ENCODE peak calls at places on chromosomes 4 and X, in seven cellular contexts. A is K562, J is GM12878, I is HepG2, U is HCT116, D is SK-N-SH, P is H1. C is an unnamed sample.

GRCh38 chr4:133483600-133484246 is 334.6 kb downstream of the PCDH10 start:
- DNase-seq in A (no peak), J (no peak), I (peak), U (peak), D (no peak), P (no peak), C (peak)

GRCh38 chr4:139243448-139244365 is 36.3 kb downstream of the MGARP start:
- DNase-seq in A (no peak), J (no peak), I (peak), U (no peak), D (no peak), P (no peak), C (no peak)

GRCh38 chrX:148601034-148601433 is 100.6 kb downstream of the AFF2 start:
- DNase-seq in A (no peak), J (no peak), I (no peak), U (no peak), D (no peak), P (no peak), C (no peak)

GRCh38 chrX:13463608-13464007 is 105.8 kb upstream of the EGFL6 start:
- DNase-seq in A (no peak), J (no peak), I (no peak), U (no peak), D (no peak), P (no peak), C (no peak)

GRCh38 chr4:3605491-3605890 is 73.3 kb upstream of the LRPAP1 start:
- DNase-seq in A (no peak), J (no peak), I (no peak), U (no peak), D (no peak), P (no peak), C (no peak)

GRCh38 chr4:25011135-25011866 is 19.4 kb downstream of the LGI2 start:
- DNase-seq in A (no peak), J (no peak), I (no peak), U (no peak), D (no peak), P (no peak), C (no peak)

GRCh38 chr4:182881928-182882327 is 35.3 kb downstream of the DCTD start:
- DNase-seq in A (no peak), J (no peak), I (no peak), U (no peak), D (peak), P (no peak), C (no peak)

GRCh38 chr4:72295966-72296557 is 264.3 kb downstream of the NPFFR2 start:
- DNase-seq in A (peak), J (no peak), I (peak), U (peak), D (peak), P (no peak), C (peak)

GRCh38 chrX:41889317-41890025 is 33.9 kb downstream of the CASK start:
- DNase-seq in A (no peak), J (no peak), I (peak), U (peak), D (no peak), P (no peak), C (no peak)

GRCh38 chr4:3514806-3515421 is 17.3 kb downstream of the LRPAP1 start:
- DNase-seq in A (no peak), J (no peak), I (no peak), U (no peak), D (no peak), P (peak), C (no peak)

GRCh38 chr4:54392459-54392858 is 163.4 kb downstream of the PDGFRA start:
- DNase-seq in A (no peak), J (no peak), I (no peak), U (no peak), D (no peak), P (no peak), C (no peak)

GRCh38 chr4:118905546-118905945 is 16.9 kb downstream of the SYNPO2 start:
- DNase-seq in A (no peak), J (no peak), I (no peak), U (no peak), D (no peak), P (no peak), C (no peak)

GRCh38 chrX:47316276-47317025 is 53.9 kb upstream of the ZNF157 start:
- DNase-seq in A (no peak), J (no peak), I (no peak), U (no peak), D (peak), P (peak), C (no peak)

GRCh38 chrX:47313056-47313455 is 57.3 kb upstream of the ZNF157 start:
- DNase-seq in A (no peak), J (no peak), I (no peak), U (no peak), D (no peak), P (no peak), C (no peak)

GRCh38 chrX:47311857-47312774 is 58.3 kb upstream of the ZNF157 start:
- DNase-seq in A (peak), J (no peak), I (peak), U (peak), D (peak), P (peak), C (peak)
- TF ChIP-seq JUND in A (no peak), J (no peak), I (no peak), U (no peak), D (no peak), P (no peak), C (no peak)

DNA sequence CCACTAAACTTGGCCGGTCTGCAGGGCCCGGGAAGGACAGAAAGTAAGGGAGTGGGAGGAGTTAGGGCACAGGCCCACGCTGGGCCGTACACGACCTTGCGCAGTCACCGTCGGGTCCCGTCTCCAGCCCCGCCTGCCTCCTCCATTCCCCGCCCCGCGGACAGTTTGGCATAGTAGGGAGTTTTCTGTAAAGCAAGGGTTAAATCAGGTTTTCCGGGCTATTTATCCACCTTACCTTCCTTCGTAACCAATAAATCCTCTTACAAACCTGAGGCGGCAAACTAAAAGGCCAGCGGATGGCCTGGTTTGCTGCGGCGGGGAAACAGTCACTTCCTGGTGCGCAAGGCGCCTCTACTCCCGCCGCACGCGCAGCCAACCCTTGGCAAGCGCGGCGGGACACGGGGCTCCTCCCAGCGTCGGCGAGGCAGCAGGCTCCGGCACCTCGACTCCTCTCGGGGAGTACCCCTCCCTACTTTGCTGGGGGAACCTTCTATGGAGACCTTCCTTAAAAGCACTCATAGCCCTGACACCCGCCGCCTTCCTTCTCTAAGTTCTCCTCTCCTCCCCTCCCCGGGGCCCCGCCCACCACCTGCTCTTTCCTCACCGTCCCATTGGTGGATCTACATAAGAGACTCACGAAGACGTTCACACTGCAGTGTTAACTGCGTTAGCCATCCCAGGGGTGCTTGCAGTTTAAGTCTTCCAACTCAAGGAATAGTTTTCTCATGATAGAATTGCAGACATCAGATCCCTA is at the start of gene TRMT2B:
- DNase-seq in A (peak), J (peak), I (peak), U (peak), D (peak), P (peak), C (peak)
- TF ChIP-seq JUND in A (no peak), J (no peak), I (no peak), U (no peak), D (no peak), P (no peak), C (no peak)

GRCh38 chr4:109128589-109128988 is 173.9 kb downstream of the COL25A1 start:
- DNase-seq in A (peak), J (no peak), I (no peak), U (no peak), D (no peak), P (no peak), C (no peak)

GRCh38 chr4:109127866-109128265 is 174.6 kb downstream of the COL25A1 start:
- DNase-seq in A (no peak), J (no peak), I (no peak), U (no peak), D (no peak), P (no peak), C (no peak)

GRCh38 chr4:109123952-109124351 is 178.5 kb downstream of the COL25A1 start:
- DNase-seq in A (no peak), J (no peak), I (no peak), U (no peak), D (no peak), P (no peak), C (no peak)

GRCh38 chr4:109121561-109121960 is 180.9 kb downstream of the COL25A1 start:
- DNase-seq in A (no peak), J (no peak), I (no peak), U (no peak), D (no peak), P (no peak), C (no peak)

DNA sequence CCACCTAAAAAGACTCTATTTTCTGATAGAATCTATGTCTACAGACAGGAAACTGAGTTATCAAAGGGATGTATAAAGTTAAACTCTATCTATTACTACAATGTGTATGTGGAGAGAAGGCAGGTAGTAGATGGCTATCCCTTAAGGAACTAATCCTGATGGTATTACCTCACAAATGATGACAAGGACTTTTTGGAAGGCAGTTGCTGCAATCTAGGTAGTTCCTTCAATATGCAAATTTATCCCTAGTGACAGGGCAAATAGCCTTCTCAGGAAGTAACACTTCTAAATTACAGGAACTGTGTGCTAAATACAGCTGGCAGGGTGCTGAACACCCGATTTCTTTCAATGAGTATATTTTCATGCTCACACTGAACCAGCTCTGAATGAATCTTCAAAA is 177.4 kb downstream of the COL25A1 start:
- DNase-seq in A (no peak), J (no peak), I (no peak), U (no peak), D (no peak), P (no peak), C (no peak)
- TF ChIP-seq JUND in A (peak), J (no peak), I (no peak), U (no peak), D (no peak), P (no peak), C (no peak)

GRCh38 chr4:71230613-71231012 is 108.2 kb upstream of the SLC4A4 start:
- DNase-seq in A (no peak), J (no peak), I (no peak), U (no peak), D (no peak), P (no peak), C (no peak)
- TF ChIP-seq JUND in A (no peak), J (no peak), I (no peak), U (no peak), D (no peak), P (no peak), C (no peak)

GRCh38 chr4:53307819-53308773 is 57.8 kb downstream of the SCFD2 start:
- DNase-seq in A (no peak), J (no peak), I (no peak), U (no peak), D (no peak), P (no peak), C (no peak)

GRCh38 chr4:53306729-53307128 is 59.1 kb downstream of the SCFD2 start:
- DNase-seq in A (no peak), J (no peak), I (no peak), U (no peak), D (peak), P (no peak), C (no peak)

GRCh38 chr4:53307210-53307609 is 58.7 kb downstream of the SCFD2 start:
- DNase-seq in A (no peak), J (no peak), I (no peak), U (no peak), D (no peak), P (no peak), C (no peak)

GRCh38 chr4:53313510-53313909 is 52.4 kb downstream of the SCFD2 start:
- DNase-seq in A (peak), J (no peak), I (peak), U (no peak), D (peak), P (no peak), C (peak)

GRCh38 chr4:53309321-53310020 is 56.4 kb downstream of the SCFD2 start:
- DNase-seq in A (no peak), J (no peak), I (no peak), U (no peak), D (no peak), P (no peak), C (no peak)
- TF ChIP-seq JUND in A (no peak), J (no peak), I (no peak), U (no peak), D (no peak), P (no peak), C (no peak)

DNA sequence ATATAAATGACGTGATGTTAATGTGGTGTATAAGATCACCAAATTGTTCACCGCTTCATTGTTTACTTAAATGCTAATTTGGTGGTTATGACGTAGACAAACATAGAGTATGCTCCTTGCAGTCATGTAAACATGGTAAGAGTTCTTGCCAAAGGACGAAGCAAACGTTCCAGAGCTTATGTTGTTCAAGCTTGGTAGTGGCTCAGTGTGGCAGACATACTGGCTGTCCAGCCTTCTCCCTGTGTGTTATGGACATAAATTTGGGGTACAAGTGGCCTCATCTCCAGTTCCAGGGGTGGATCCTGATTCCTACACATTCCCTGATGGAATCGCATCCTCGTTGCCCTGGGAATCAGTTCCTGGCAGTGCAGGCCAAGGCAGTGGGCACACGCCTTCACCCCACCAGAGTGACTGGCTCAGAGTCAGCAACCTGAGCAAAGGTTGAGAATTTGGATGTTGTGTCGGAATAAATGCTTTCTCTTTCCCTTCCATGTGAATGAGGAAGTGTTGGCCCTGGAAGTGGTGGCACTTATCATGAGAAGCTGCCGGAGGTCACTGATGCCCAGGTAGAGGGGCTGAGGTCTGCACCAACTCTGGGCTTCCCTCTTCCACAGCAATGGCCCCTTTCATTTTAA is 25.4 kb downstream of the F11 start:
- DNase-seq in A (no peak), J (no peak), I (no peak), U (no peak), D (no peak), P (no peak), C (no peak)
- TF ChIP-seq JUND in A (no peak), J (no peak), I (no peak), U (no peak), D (no peak), P (no peak), C (no peak)

GRCh38 chrX:56786889-56787733 is 58.1 kb downstream of the NBDY start:
- DNase-seq in A (no peak), J (no peak), I (no peak), U (no peak), D (no peak), P (no peak), C (no peak)

GRCh38 chrX:56788229-56788628 is 59.2 kb downstream of the NBDY start:
- DNase-seq in A (no peak), J (no peak), I (no peak), U (no peak), D (no peak), P (no peak), C (no peak)

GRCh38 chrX:56789518-56790070 is 60.6 kb downstream of the NBDY start:
- DNase-seq in A (no peak), J (no peak), I (no peak), U (no peak), D (no peak), P (no peak), C (no peak)

GRCh38 chrX:56787734-56788152 is 58.7 kb downstream of the NBDY start:
- DNase-seq in A (no peak), J (no peak), I (no peak), U (no peak), D (no peak), P (no peak), C (no peak)

DNA sequence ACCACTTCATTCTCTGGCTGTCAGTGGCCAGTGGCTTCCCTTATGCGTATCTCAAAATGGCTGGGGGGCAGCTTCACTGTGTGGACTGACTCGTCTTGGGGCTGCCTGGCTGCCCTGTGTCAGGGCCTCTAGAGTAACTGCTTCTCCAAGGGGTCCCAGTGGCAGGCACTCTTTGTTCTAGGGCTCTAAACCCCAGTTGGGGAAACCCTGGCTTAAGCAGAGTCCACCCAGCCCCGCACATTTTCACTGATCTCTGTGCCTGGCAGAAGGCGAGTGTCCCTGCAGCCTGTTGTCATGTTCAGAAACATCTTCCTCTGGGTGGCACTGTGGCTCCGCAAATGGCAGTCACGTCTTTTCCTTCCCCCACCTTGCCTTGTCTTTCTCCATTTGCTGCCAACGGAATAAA is 59.7 kb downstream of the NBDY start:
- DNase-seq in A (no peak), J (no peak), I (peak), U (no peak), D (no peak), P (no peak), C (no peak)
- TF ChIP-seq JUND in A (no peak), J (no peak), I (no peak), U (no peak), D (no peak), P (no peak), C (no peak)

GRCh38 chr4:106588906-106589305 is 220.3 kb upstream of the GIMD1 start:
- DNase-seq in A (no peak), J (no peak), I (no peak), U (no peak), D (no peak), P (no peak), C (no peak)
- TF ChIP-seq JUND in A (no peak), J (no peak), I (no peak), U (no peak), D (no peak), P (no peak), C (no peak)

GRCh38 chr4:19348746-19349145 is 903.0 kb upstream of the SLIT2 start:
- DNase-seq in A (no peak), J (no peak), I (no peak), U (no peak), D (no peak), P (no peak), C (no peak)
- TF ChIP-seq JUND in A (no peak), J (no peak), I (no peak), U (no peak), D (no peak), P (no peak), C (no peak)

GRCh38 chr4:65791111-65791806 is 121.0 kb upstream of the EPHA5 start:
- DNase-seq in A (no peak), J (no peak), I (no peak), U (no peak), D (no peak), P (no peak), C (no peak)

GRCh38 chr4:65789850-65790249 is 119.6 kb upstream of the EPHA5 start:
- DNase-seq in A (no peak), J (no peak), I (no peak), U (no peak), D (no peak), P (no peak), C (no peak)

GRCh38 chr4:65789341-65789740 is 119.1 kb upstream of the EPHA5 start:
- DNase-seq in A (no peak), J (no peak), I (no peak), U (no peak), D (no peak), P (no peak), C (no peak)

DNA sequence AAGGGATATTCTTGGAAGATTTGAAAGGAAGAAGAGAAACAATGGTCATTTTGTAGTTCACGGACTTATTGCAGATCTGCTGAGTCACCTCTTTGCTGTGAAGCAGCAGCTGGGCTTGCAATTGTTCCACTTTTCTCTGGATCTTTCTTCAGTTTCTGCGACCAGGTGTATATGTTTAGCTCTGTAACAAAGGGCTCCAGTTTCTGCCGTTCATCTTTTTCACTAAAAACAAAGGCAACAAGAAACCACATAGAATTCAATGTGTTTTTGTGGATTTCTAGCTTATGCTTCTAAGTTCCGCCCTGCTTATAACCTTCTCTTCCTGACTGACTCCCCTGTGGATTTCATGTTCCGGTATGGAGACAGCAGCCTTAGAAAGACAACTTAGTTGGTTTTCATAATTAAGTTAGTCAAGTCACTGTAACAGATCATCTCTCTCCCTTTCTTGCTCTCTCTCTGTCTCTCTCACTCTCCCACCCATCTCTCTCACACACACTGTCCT is 121.6 kb upstream of the EPHA5 start:
- DNase-seq in A (no peak), J (no peak), I (no peak), U (no peak), D (no peak), P (no peak), C (no peak)
- TF ChIP-seq JUND in A (no peak), J (no peak), I (no peak), U (no peak), D (no peak), P (no peak), C (no peak)

C was measured in T47D.